ENCODE peak calls at places on chromosome 22, in nine cellular contexts. Z is heart left ventricle, G is H7, A is colonic mucosa, F is sigmoid colon, T is neural progenitor cell, B is ovary, W is pancreas, M is cardiac muscle cell. R is an unnamed sample.

GRCh38 chr22:41826430-41827383 is 6.2 kb upstream of the SREBF2 start:
- DNase-seq in T (no peak), Z (no peak), M (no peak), G (no peak), A (peak; percentile 57), F (no peak), W (peak; percentile 33), B (no peak), R (no peak)

GRCh38 chr22:41288245-41288946 is 2.4 kb upstream of the RANGAP1 start:
- DNase-seq in F (peak; percentile 69), W (peak; percentile 62), Z (no peak), G (peak; percentile 30), A (peak; percentile 76), B (no peak), T (no peak), M (peak; percentile 64), R (no peak)

GRCh38 chr22:38456841-38457699 is 2.1 kb upstream of the KCNJ4 start:
- DNase-seq in B (no peak), F (no peak), M (no peak), Z (peak; percentile 78), A (no peak), W (no peak), T (no peak), G (no peak), R (peak; percentile 51)

GRCh38 chr22:24059121-24059520 is 48.0 kb downstream of the CABIN1 start:
- DNase-seq in F (no peak), B (no peak), T (no peak), A (no peak), W (no peak), G (no peak), M (peak; percentile 81), Z (no peak), R (no peak)

GRCh38 chr22:25120093-25120561 is 79.5 kb upstream of the CRYBB3 start:
- DNase-seq in B (no peak), M (peak; percentile 14), A (peak; percentile 77), G (peak; percentile 66), F (no peak), T (peak; percentile 72), Z (peak; percentile 64), W (peak; percentile 74), R (peak; percentile 30)

GRCh38 chr22:21755855-21756284 is 20.3 kb upstream of the YPEL1 start:
- DNase-seq in M (peak; percentile 64), G (no peak), T (no peak), F (no peak), W (no peak), A (no peak), B (no peak), Z (no peak), R (no peak)

GRCh38 chr22:40310771-40311120 is 35.6 kb upstream of the ADSL start:
- DNase-seq in F (no peak), Z (no peak), W (no peak), T (no peak), B (no peak), G (no peak), M (no peak), A (no peak), R (no peak)

GRCh38 chr22:40694409-40694808 is 15.1 kb downstream of the MCHR1 start:
- DNase-seq in B (no peak), F (no peak), W (no peak), G (no peak), Z (no peak), A (no peak), M (no peak), T (no peak), R (peak; percentile 32)

GRCh38 chr22:21624120-21624879 is 5.5 kb downstream of the YDJC start:
- DNase-seq in T (peak; percentile 76), W (peak; percentile 31), B (no peak), M (peak; percentile 18), F (no peak), A (peak; percentile 41), Z (peak; percentile 50), G (peak; percentile 83), R (peak; percentile 49)

GRCh38 chr22:17091851-17092250 is 7.1 kb downstream of the IL17RA start:
- DNase-seq in T (no peak), G (no peak), M (no peak), W (no peak), Z (no peak), B (no peak), F (peak; percentile 62), A (no peak), R (no peak)

GRCh38 chr22:26992556-26992955 is 335.2 kb downstream of the MIAT start:
- DNase-seq in G (no peak), Z (no peak), F (peak; percentile 76), M (no peak), T (no peak), B (no peak), A (no peak), W (no peak), R (no peak)

GRCh38 chr22:45548991-45549736 is 46.5 kb downstream of the FBLN1 start:
- DNase-seq in B (peak; percentile 52), M (peak; percentile 89), Z (peak; percentile 52), G (peak; percentile 82), A (peak; percentile 45), F (peak; percentile 94), W (no peak), T (peak; percentile 14), R (no peak)

GRCh38 chr22:42885446-42885845 is 28.4 kb upstream of the ARFGAP3 start:
- DNase-seq in W (no peak), A (no peak), T (no peak), F (no peak), B (no peak), M (no peak), G (no peak), Z (no peak), R (no peak)

GRCh38 chr22:42887114-42887513 is 30.0 kb upstream of the ARFGAP3 start:
- DNase-seq in M (no peak), G (no peak), T (no peak), Z (no peak), W (peak; percentile 54), F (no peak), B (no peak), A (no peak), R (no peak)

GRCh38 chr22:42883970-42884369 is 26.9 kb upstream of the ARFGAP3 start:
- DNase-seq in W (no peak), M (no peak), Z (no peak), G (no peak), T (no peak), B (no peak), A (no peak), F (no peak), R (no peak)

GRCh38 chr22:42883121-42883520 is 26.0 kb upstream of the ARFGAP3 start:
- DNase-seq in F (no peak), B (no peak), M (no peak), G (no peak), A (peak; percentile 80), Z (no peak), T (no peak), W (no peak), R (no peak)

DNA sequence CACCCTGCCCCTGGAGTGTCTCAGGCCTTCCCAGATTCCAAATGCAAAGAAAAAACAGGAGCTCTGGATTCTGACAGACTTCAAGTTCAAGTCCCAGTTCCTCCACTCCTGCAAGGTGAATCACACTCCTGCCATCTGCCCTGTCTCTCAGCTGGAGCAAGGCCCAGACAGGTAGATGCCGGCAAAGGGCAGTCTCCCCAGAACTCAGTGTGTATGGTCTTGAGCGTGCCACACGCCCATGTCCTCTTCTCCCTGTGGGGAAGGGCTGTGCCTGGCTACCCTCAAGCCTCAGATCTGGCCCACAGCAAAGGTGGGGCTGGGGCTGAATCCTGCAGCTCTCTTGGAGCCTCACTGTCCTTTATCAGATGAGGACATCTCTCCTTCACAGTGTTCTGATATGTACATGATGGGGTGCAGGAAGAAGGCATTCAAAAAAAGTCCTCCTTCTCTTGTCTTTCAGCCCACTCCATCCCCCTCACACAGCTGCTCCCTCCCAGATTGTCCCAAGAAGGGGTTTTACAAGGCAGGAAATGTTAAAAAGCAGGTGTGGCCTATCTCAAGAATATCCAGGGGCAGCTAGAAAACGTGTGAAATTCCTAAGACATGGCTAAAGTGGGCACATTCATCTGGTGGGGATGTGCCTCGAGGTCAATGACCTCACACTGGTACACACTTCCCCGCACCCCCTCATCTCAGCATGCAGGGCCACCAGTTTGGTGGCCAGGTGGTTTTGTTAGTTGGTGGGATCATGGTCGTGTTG is 27.7 kb upstream of the ARFGAP3 start:
- DNase-seq in G (no peak), T (no peak), A (no peak), Z (no peak), M (no peak), W (no peak), F (no peak), B (no peak), R (no peak)
- H3K36me3 ChIP-seq in G (peaks cover 26% of the 10 kb centered on the region), T (no peaks in the 10 kb centered on the region), A (peaks cover 13% of the 10 kb centered on the region), Z (peaks cover 96% of the 10 kb centered on the region), M (peaks cover 24% of the 10 kb centered on the region), W (no peaks in the 10 kb centered on the region), F (peaks cover 22% of the 10 kb centered on the region), B (no peaks in the 10 kb centered on the region), R (no peaks in the 10 kb centered on the region)

GRCh38 chr22:19513823-19514222 is 10.4 kb downstream of the CLDN5 start:
- DNase-seq in A (no peak), Z (no peak), W (no peak), M (no peak), B (no peak), T (no peak), G (no peak), F (no peak), R (no peak)

GRCh38 chr22:19517171-19517500 is 7.1 kb downstream of the CLDN5 start:
- DNase-seq in G (no peak), B (no peak), W (no peak), M (no peak), Z (no peak), T (no peak), F (no peak), A (no peak), R (no peak)

GRCh38 chr22:19516378-19517170 is 7.6 kb downstream of the CLDN5 start:
- DNase-seq in T (no peak), W (no peak), G (no peak), A (no peak), M (no peak), Z (no peak), F (no peak), B (no peak), R (no peak)

GRCh38 chr22:19514831-19515565 is 9.2 kb downstream of the CLDN5 start:
- DNase-seq in T (no peak), G (no peak), W (no peak), F (no peak), B (no peak), A (no peak), M (no peak), Z (no peak), R (no peak)

GRCh38 chr22:19515654-19516377 is 8.4 kb downstream of the CLDN5 start:
- DNase-seq in B (no peak), F (no peak), T (no peak), M (no peak), G (no peak), W (no peak), A (no peak), Z (no peak), R (no peak)
- H3K36me3 ChIP-seq in B (no peaks in the 10 kb centered on the region), F (no peaks in the 10 kb centered on the region), T (no peaks in the 10 kb centered on the region), M (no peaks in the 10 kb centered on the region), G (peaks cover 11% of the 10 kb centered on the region), W (no peaks in the 10 kb centered on the region), A (no peaks in the 10 kb centered on the region), Z (no peaks in the 10 kb centered on the region), R (no peaks in the 10 kb centered on the region)

GRCh38 chr22:31282748-31283468 is 9.4 kb downstream of the PIK3IP1 start:
- DNase-seq in A (no peak), Z (no peak), W (no peak), G (no peak), T (no peak), B (no peak), M (no peak), F (peak; percentile 41), R (no peak)
- H3K36me3 ChIP-seq in A (peaks cover 8% of the 10 kb centered on the region), Z (peaks cover 92% of the 10 kb centered on the region), W (peaks cover 5% of the 10 kb centered on the region), G (peaks cover 2% of the 10 kb centered on the region), T (no peaks in the 10 kb centered on the region), B (no peaks in the 10 kb centered on the region), M (no peaks in the 10 kb centered on the region), F (peaks cover 29% of the 10 kb centered on the region), R (no peaks in the 10 kb centered on the region)

GRCh38 chr22:35322893-35323292 is 23.2 kb downstream of the TOM1 start:
- DNase-seq in W (no peak), M (no peak), A (no peak), F (no peak), B (no peak), Z (no peak), T (no peak), G (no peak), R (no peak)
- H3K36me3 ChIP-seq in W (peaks cover 3% of the 10 kb centered on the region), M (peaks cover 41% of the 10 kb centered on the region), A (peaks cover 10% of the 10 kb centered on the region), F (peaks cover 57% of the 10 kb centered on the region), B (no peaks in the 10 kb centered on the region), Z (peaks cover 99% of the 10 kb centered on the region), T (no peaks in the 10 kb centered on the region), G (peaks cover 6% of the 10 kb centered on the region), R (no peaks in the 10 kb centered on the region)

R was measured in testis.